ENCODE peak calls at places on chromosomes 5 and 9, in four cellular contexts. M is activated CD4-positive, alpha-beta T cell treated with anti-CD3 and anti-CD28 coated beads, Interleukin-2, amount 10 ng/mL, durations not matched to agents 24 days and 14 days; C is NCI-H524 treated with DMSO at 0.1 percent for 48 hours; P is OCI-M1. Y is an unnamed sample.

GRCh38 chr9:6307551-6308096 is 20.6 kb upstream of the TPD52L3 start:
- DNase-seq in M (no peak), C (no peak), P (no peak), Y (no peak)

GRCh38 chr5:5573798-5574380 is 151.4 kb downstream of the ICE1 start:
- DNase-seq in M (no peak), C (no peak), P (no peak), Y (no peak)

GRCh38 chr5:6788956-6789649 is 75.9 kb downstream of the TENT4A start:
- DNase-seq in M (no peak), C (no peak), P (peak), Y (no peak)

GRCh38 chr9:88537743-88538055 is 2.7 kb downstream of the NXNL2 start:
- DNase-seq in M (peak), C (no peak), P (peak), Y (no peak)

GRCh38 chr5:80192507-80193241 is 63.2 kb downstream of the SERINC5 start:
- DNase-seq in M (peak), C (no peak), P (no peak), Y (no peak)

GRCh38 chr5:125967576-125967975 is 455.6 kb upstream of the GRAMD2B start:
- DNase-seq in M (no peak), C (no peak), P (no peak), Y (no peak)

GRCh38 chr9:129473523-129474244 is 147.2 kb downstream of the C9orf50 start:
- DNase-seq in M (no peak), C (no peak), P (peak), Y (no peak)

GRCh38 chr9:131813116-131813515 is 73.2 kb upstream of the RAPGEF1 start:
- DNase-seq in M (no peak), C (no peak), P (no peak), Y (no peak)

GRCh38 chr9:121782514-121783110 is 131.2 kb downstream of the DAB2IP start:
- DNase-seq in M (no peak), C (no peak), P (no peak), Y (no peak)

GRCh38 chr5:137395011-137395755 is 103.9 kb downstream of the SPOCK1 start:
- DNase-seq in M (no peak), C (no peak), P (no peak), Y (no peak)

GRCh38 chr9:16450043-16450442 is 420.4 kb downstream of the BNC2 start:
- DNase-seq in M (no peak), C (no peak), P (no peak), Y (no peak)

GRCh38 chr9:115167175-115167574 is 49.2 kb upstream of the TNC start:
- DNase-seq in M (no peak), C (no peak), P (no peak), Y (no peak)

GRCh38 chr9:37302277-37302676 is 120.2 kb upstream of the GRHPR start:
- DNase-seq in M (peak), C (peak), P (peak), Y (peak)

GRCh38 chr5:73591102-73591695 is 25.7 kb downstream of the UTP15 start:
- DNase-seq in M (peak), C (no peak), P (peak), Y (no peak)

GRCh38 chr5:10288600-10289213 is 19.0 kb downstream of the CMBL start:
- DNase-seq in M (peak), C (peak), P (no peak), Y (peak)